ENCODE peak calls at places on chromosomes 3 and 15, in seven cellular contexts. V is tibial nerve, K is erythroblast, P is gastrocnemius medialis, S is heart left ventricle, I is stomach, M is endothelial cell of umbilical vein. Q is an unnamed sample.

GRCh38 chr15:43190178-43190577 is 5.0 kb downstream of the CCNDBP1 start:
- DNase-seq in M (peak; percentile 82), P (no peak), V (no peak), S (peak; percentile 76), K (no peak), I (peak; percentile 56), Q (no peak)

GRCh38 chr3:114649331-114649730 is 355.5 kb downstream of the TIGIT start:
- DNase-seq in V (no peak), S (no peak), M (peak; percentile 28), P (no peak), K (no peak), I (no peak), Q (peak; percentile 5)

GRCh38 chr3:134978658-134979057 is 183.6 kb downstream of the EPHB1 start:
- DNase-seq in V (no peak), P (peak; percentile 62), S (no peak), M (no peak), K (no peak), I (no peak), Q (no peak)

GRCh38 chr3:183114374-183114773 is 15.1 kb upstream of the MCCC1 start:
- DNase-seq in I (no peak), K (no peak), P (no peak), M (no peak), S (no peak), V (no peak), Q (no peak)

GRCh38 chr3:195246608-195247007 is 24.4 kb downstream of the XXYLT1 start:
- DNase-seq in M (no peak), S (peak; percentile 2), V (no peak), P (no peak), I (no peak), K (no peak), Q (no peak)

GRCh38 chr3:42269647-42270046 is 3.7 kb upstream of the CCK start:
- DNase-seq in M (no peak), K (no peak), I (no peak), S (no peak), P (no peak), V (no peak), Q (no peak)

GRCh38 chr15:65940618-65940909 is 71.3 kb downstream of the RAB11A start:
- DNase-seq in K (no peak), P (no peak), I (no peak), V (no peak), M (peak; percentile 25), S (no peak), Q (peak; percentile 34)

GRCh38 chr3:106850429-106850828 is 526.8 kb upstream of the CCDC54 start:
- DNase-seq in I (no peak), S (no peak), P (no peak), M (no peak), K (no peak), V (no peak), Q (no peak)

GRCh38 chr15:68334661-68335124 is 57.1 kb downstream of the FEM1B start:
- DNase-seq in P (no peak), S (no peak), M (no peak), I (no peak), V (no peak), K (no peak), Q (peak; percentile 24)

GRCh38 chr3:119240582-119241434 is at the start of gene B4GALT4:
- DNase-seq in P (peak; percentile 74), M (peak; percentile 87), I (peak; percentile 92), K (peak; percentile 87), S (peak; percentile 89), V (peak; percentile 71), Q (peak; percentile 81)
- TF ChIP-seq POLR2A in P (peak; percentile 79), M (peak; percentile 79), I (peak; percentile 63), K (peak; percentile 63), S (peak; percentile 53), V (peak; percentile 82), Q (peak; percentile 84)

GRCh38 chr3:30607032-30607833 is 832 bp downstream of the TGFBR2 start:
- DNase-seq in S (peak; percentile 84), V (peak; percentile 66), M (peak; percentile 80), I (peak; percentile 77), K (peak; percentile 72), P (peak; percentile 46), Q (peak; percentile 22)
- TF ChIP-seq POLR2A in S (no peak), V (no peak), M (peak; percentile 53), I (peak; percentile 32), K (no peak), P (no peak), Q (no peak)

GRCh38 chr3:50267280-50267913 is 1.6 kb upstream of the SEMA3B start:
- DNase-seq in I (peak; percentile 87), K (no peak), S (peak; percentile 78), V (peak; percentile 59), P (peak; percentile 69), M (no peak), Q (no peak)
- TF ChIP-seq POLR2A in I (peak; percentile 61), K (no peak), S (no peak), V (no peak), P (no peak), M (no peak), Q (peak; percentile 10)

DNA sequence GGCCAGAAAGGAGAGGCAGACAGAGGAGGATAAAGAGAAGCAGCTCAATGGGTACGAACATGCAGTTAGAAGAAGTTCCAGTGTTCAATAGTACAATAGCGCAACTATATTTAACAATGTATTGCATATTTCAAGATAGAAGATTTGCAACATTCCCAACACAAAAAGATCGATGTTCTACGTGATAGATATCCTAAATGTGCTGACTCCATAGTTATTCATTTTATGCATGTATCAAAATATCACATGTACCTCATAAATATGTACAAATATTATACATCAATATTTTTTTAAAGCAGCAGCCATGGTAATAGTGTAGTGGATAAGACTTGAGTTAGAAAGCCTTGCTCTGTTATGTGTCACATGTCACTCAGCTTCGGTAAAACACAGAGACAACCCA is 110.2 kb upstream of the ASB14 start:
- DNase-seq in I (no peak), K (no peak), P (no peak), M (no peak), S (no peak), V (no peak), Q (no peak)
- TF ChIP-seq POLR2A in I (no peak), K (no peak), P (no peak), M (no peak), S (no peak), V (no peak), Q (no peak)

DNA sequence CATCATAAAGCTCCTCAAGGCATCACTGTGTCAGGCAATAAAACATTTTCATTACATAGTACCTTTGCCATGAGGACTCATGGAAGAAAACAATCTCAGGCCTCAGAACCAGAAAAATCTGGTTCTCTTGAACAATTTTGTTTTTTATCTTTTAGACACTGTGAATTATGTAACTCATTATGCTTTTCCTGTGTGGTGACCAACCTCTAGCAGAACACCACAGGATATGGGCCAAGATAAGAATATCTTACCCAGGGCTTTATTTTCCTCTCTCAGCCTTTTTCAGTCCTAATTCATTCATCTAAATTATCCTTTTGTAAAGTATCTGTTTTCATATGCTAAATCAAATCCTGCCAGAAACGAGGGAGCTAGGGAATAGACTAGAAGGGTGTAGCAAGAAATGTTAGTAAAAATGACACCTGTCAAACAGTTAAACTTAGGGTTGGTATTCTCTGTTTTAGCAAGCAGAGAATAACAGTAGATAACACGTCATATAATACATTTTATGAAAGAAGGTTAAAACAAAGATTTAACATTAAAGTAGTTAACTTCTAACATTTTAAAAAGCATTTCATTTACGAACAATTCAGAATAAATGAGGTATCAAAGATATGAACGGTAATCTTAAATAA is 111.1 kb downstream of the FBXL22 start:
- DNase-seq in I (no peak), K (no peak), S (no peak), M (peak; percentile 69), P (no peak), V (no peak), Q (no peak)
- TF ChIP-seq POLR2A in I (no peak), K (no peak), S (no peak), M (no peak), P (no peak), V (no peak), Q (no peak)

DNA sequence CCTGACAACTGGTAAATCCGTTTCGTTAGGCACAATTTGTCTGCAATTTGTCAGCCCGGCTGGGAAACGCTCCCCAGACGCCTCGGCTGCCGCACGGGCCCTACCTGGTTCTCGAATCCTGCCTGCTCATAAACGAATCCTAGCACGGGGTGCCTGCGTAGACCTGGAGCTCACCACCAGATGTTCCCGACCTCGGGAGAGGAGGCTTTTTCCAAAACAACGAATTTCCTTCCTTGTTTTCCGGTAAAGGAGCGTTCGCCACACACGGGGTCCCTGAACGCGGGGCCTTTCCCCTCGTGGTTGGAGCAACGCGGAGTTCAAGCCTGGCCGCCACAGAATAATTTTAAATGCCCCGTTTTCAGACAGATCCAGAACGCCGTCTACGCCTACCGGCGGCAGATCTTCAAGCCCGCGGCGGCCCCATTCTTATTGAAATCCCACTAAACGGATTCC is 1.1 kb downstream of the GATA2 start:
- DNase-seq in K (peak; percentile 60), V (no peak), I (no peak), P (no peak), S (no peak), M (peak; percentile 41), Q (no peak)
- TF ChIP-seq POLR2A in K (peak; percentile 18), V (no peak), I (no peak), P (no peak), S (no peak), M (no peak), Q (no peak)

Q was measured in H54.